ENCODE peak calls at places on chromosomes 4 and X, in six cellular contexts. Z is cardiac muscle cell, T is IMR-90, G is hepatocyte, L is substantia nigra, J is fibroblast of lung. U is an unnamed sample.

GRCh38 chrX:107700317-107700774 is 72.0 kb downstream of the PRPS1 start:
- DNase-seq in Z (no peak), T (no peak), G (peak; percentile 74), L (no peak), J (peak; percentile 30), U (no peak)

GRCh38 chr4:178140326-178140915 is 698.2 kb upstream of the AGA start:
- DNase-seq in Z (no peak), T (no peak), G (no peak), L (no peak), J (no peak), U (peak; percentile 44)

GRCh38 chrX:87805829-87806490 is 288.4 kb downstream of the KLHL4 start:
- DNase-seq in Z (peak; percentile 53), T (no peak), G (peak; percentile 10), L (no peak), J (peak; percentile 24), U (no peak)

GRCh38 chrX:43500240-43500639 is 155.9 kb upstream of the MAOA start:
- DNase-seq in Z (peak; percentile 48), T (no peak), G (no peak), L (no peak), J (no peak), U (no peak)

GRCh38 chr4:174540175-174540574 is 17.9 kb upstream of the HPGD start:
- DNase-seq in Z (no peak), T (no peak), G (no peak), L (no peak), J (no peak), U (no peak)

GRCh38 chr4:53436251-53436650 is 58.8 kb downstream of the FIP1L1 start:
- DNase-seq in Z (no peak), T (no peak), G (no peak), L (no peak), J (no peak), U (no peak)

GRCh38 chrX:134526399-134526798 is 66.4 kb downstream of the HPRT1 start:
- DNase-seq in Z (no peak), T (peak; percentile 40), G (no peak), L (no peak), J (peak; percentile 46), U (no peak)

GRCh38 chrX:68428431-68428830 is 4.9 kb downstream of the OPHN1 start:
- DNase-seq in Z (no peak), T (peak; percentile 69), G (no peak), L (no peak), J (peak; percentile 87), U (no peak)

GRCh38 chrX:72621163-72621562 is 48.5 kb upstream of the HDAC8 start:
- DNase-seq in Z (no peak), T (no peak), G (no peak), L (no peak), J (no peak), U (no peak)

GRCh38 chr4:15525080-15525479 is 55.4 kb downstream of the CC2D2A start:
- DNase-seq in Z (no peak), T (no peak), G (peak; percentile 49), L (no peak), J (no peak), U (no peak)

GRCh38 chr4:23697001-23697528 is 192.8 kb downstream of the PPARGC1A start:
- DNase-seq in Z (no peak), T (no peak), G (no peak), L (no peak), J (no peak), U (no peak)

GRCh38 chrX:31213941-31214340 is 142.1 kb upstream of the FTHL17 start:
- DNase-seq in Z (peak; percentile 28), T (peak; percentile 19), G (peak; percentile 19), L (no peak), J (no peak), U (no peak)

GRCh38 chr4:76199664-76200211 is 13.9 kb downstream of the SCARB2 start:
- DNase-seq in Z (no peak), T (peak; percentile 31), G (no peak), L (peak; percentile 81), J (peak; percentile 54), U (no peak)

GRCh38 chr4:155789391-155789790 is 30.6 kb downstream of the GUCY1B1 start:
- DNase-seq in Z (no peak), T (no peak), G (no peak), L (no peak), J (no peak), U (no peak)

GRCh38 chr4:6019316-6020263 is 1.4 kb upstream of the C4orf50 start:
- DNase-seq in Z (peak; percentile 80), T (peak; percentile 44), G (peak; percentile 86), L (no peak), J (peak; percentile 29), U (no peak)

GRCh38 chr4:47827339-47828047 is 10.4 kb downstream of the CORIN start:
- DNase-seq in Z (no peak), T (no peak), G (no peak), L (no peak), J (no peak), U (no peak)

GRCh38 chr4:88697588-88698329 is at the start of gene NAP1L5:
- DNase-seq in Z (peak; percentile 35), T (peak; percentile 85), G (peak; percentile 63), L (peak; percentile 35), J (peak; percentile 81), U (peak; percentile 79)

GRCh38 chr4:123232439-123232838 is 164.2 kb upstream of the SPRY1 start:
- DNase-seq in Z (no peak), T (peak; percentile 69), G (no peak), L (no peak), J (peak; percentile 52), U (no peak)

GRCh38 chr4:113945906-113946305 is 33.5 kb downstream of the ARSJ start:
- DNase-seq in Z (no peak), T (peak; percentile 71), G (no peak), L (no peak), J (peak; percentile 82), U (no peak)

GRCh38 chr4:55553442-55553841 is 6.7 kb upstream of the CLOCK start:
- DNase-seq in Z (no peak), T (no peak), G (no peak), L (no peak), J (peak; percentile 68), U (no peak)

GRCh38 chr4:69546121-69546520 is 50.4 kb upstream of the UGT2B4 start:
- DNase-seq in Z (no peak), T (no peak), G (peak; percentile 28), L (no peak), J (peak; percentile 90), U (no peak)

GRCh38 chrX:78712381-78712780 is 35.1 kb upstream of the LPAR4 start:
- DNase-seq in Z (no peak), T (no peak), G (no peak), L (no peak), J (peak; percentile 22), U (no peak)

GRCh38 chrX:9285342-9285771 is 179.5 kb upstream of the TBL1X start:
- DNase-seq in Z (no peak), T (no peak), G (no peak), L (no peak), J (no peak), U (no peak)

GRCh38 chr4:149999485-150000074 is 78.7 kb upstream of the DCLK2 start:
- DNase-seq in Z (peak; percentile 55), T (peak; percentile 87), G (peak; percentile 68), L (no peak), J (peak; percentile 81), U (no peak)

GRCh38 chr4:150001815-150002214 is 76.4 kb upstream of the DCLK2 start:
- DNase-seq in Z (no peak), T (peak; percentile 59), G (no peak), L (no peak), J (peak; percentile 87), U (no peak)

GRCh38 chr4:150002561-150002960 is 75.7 kb upstream of the DCLK2 start:
- DNase-seq in Z (no peak), T (peak; percentile 34), G (no peak), L (no peak), J (peak; percentile 63), U (no peak)

GRCh38 chr4:149995134-149995756 is 83.0 kb upstream of the DCLK2 start:
- DNase-seq in Z (no peak), T (no peak), G (no peak), L (no peak), J (no peak), U (no peak)

GRCh38 chr4:149997881-149998421 is 80.3 kb upstream of the DCLK2 start:
- DNase-seq in Z (no peak), T (peak; percentile 60), G (peak; percentile 56), L (no peak), J (peak; percentile 69), U (no peak)
- H3K27ac ChIP-seq in Z (no peak overlapping the region), T (no peak overlapping the region), G (peak overlapping the region; percentile 61), L (no peak overlapping the region), J (no peak overlapping the region), U (no peak overlapping the region)

GRCh38 chr4:78659264-78659663 is 107.7 kb downstream of the ANXA3 start:
- DNase-seq in Z (no peak), T (no peak), G (no peak), L (no peak), J (peak; percentile 47), U (no peak)

GRCh38 chr4:78654809-78655208 is 103.2 kb downstream of the ANXA3 start:
- DNase-seq in Z (no peak), T (peak; percentile 58), G (no peak), L (no peak), J (peak; percentile 28), U (no peak)

GRCh38 chr4:78659665-78660064 is 108.1 kb downstream of the ANXA3 start:
- DNase-seq in Z (no peak), T (no peak), G (no peak), L (no peak), J (no peak), U (no peak)

GRCh38 chr4:78653655-78654054 is 102.1 kb downstream of the ANXA3 start:
- DNase-seq in Z (no peak), T (peak; percentile 25), G (peak; percentile 24), L (no peak), J (peak; percentile 27), U (no peak)

DNA sequence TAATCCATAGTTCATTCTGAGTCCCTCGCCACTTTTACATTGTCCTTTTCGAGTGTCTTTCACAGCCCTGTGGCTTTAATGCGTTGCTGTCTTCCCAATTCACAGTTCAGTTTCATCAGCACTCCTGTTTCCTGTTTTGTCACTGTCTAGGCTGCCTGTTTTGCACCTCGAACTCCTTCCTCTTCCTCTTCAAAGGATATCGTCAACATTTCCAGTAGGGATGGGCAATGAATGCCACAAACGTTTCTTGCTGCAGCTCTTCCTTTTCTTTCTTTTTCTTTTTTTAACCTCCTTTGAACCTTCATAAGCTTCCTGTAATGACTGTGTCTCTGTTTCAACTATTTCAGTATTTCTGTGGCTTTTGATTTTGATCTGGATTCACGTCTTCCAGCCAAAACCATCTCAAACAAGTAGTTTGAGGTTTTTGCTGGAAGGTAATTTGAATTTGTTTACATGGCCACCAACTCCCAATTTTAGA is 105.4 kb downstream of the ANXA3 start:
- DNase-seq in Z (no peak), T (no peak), G (no peak), L (peak; percentile 18), J (peak; percentile 59), U (no peak)
- H3K27ac ChIP-seq in Z (no peak overlapping the region), T (no peak overlapping the region), G (no peak overlapping the region), L (no peak overlapping the region), J (no peak overlapping the region), U (peak overlapping the region; percentile 5)

GRCh38 chr4:39354178-39354503 is 12.0 kb downstream of the RFC1 start:
- DNase-seq in Z (no peak), T (no peak), G (peak; percentile 12), L (no peak), J (peak; percentile 1), U (no peak)
- H3K27ac ChIP-seq in Z (peak overlapping the region; percentile 14), T (no peak overlapping the region), G (peak overlapping the region; percentile 93), L (peak overlapping the region; percentile 79), J (peak overlapping the region; percentile 81), U (peak overlapping the region; percentile 78)

DNA sequence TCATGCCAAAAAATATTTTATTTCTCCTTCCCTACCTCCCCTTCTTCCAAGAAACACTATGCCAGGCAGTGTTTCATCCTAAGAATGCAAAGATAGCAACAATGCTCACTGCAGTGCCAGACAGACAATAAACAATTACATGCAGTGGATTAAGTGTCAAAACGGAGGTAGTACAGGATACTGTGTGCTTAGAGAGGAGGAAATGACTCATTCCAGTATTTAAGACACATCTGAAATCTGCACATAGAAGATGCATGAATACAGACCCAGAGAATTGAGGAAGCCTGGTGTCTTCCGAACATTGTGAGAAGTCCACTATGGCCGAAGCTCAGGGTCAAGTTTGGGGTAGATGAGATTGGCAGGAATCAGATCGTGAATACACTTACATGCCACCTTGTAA is 326.4 kb downstream of the PPP3CA start:
- DNase-seq in Z (no peak), T (peak; percentile 75), G (no peak), L (no peak), J (peak; percentile 81), U (no peak)
- H3K27ac ChIP-seq in Z (no peak overlapping the region), T (no peak overlapping the region), G (no peak overlapping the region), L (no peak overlapping the region), J (no peak overlapping the region), U (peak overlapping the region; percentile 4)